ENCODE peak calls at places on chromosomes 11 and 22, in five cellular contexts. Y, B, J, Z and C are unnamed samples.

GRCh38 chr11:76524461-76524860 is 79.6 kb downstream of the EMSY start:
- DNase-seq in Y (no peak), B (peak), J (no peak), Z (no peak), C (peak)

GRCh38 chr11:34332524-34332923 is 25.3 kb downstream of the ABTB2 start:
- DNase-seq in Y (no peak), B (no peak), J (no peak), Z (no peak), C (no peak)

GRCh38 chr11:35593143-35593542 is 25.1 kb upstream of the FJX1 start:
- DNase-seq in Y (peak), B (peak), J (no peak), Z (peak), C (peak)

GRCh38 chr22:37887610-37888378 is 18.3 kb upstream of the MICALL1 start:
- DNase-seq in Y (peak), B (peak), J (no peak), Z (no peak), C (peak)

GRCh38 chr11:69352715-69353325 is 58.9 kb downstream of the MYEOV start:
- DNase-seq in Y (peak), B (peak), J (no peak), Z (no peak), C (peak)

GRCh38 chr22:40499187-40499753 is 128.9 kb downstream of the SGSM3 start:
- DNase-seq in Y (peak), B (peak), J (no peak), Z (peak), C (peak)

GRCh38 chr22:21051145-21051835 is 5.5 kb downstream of the LRRC74B start:
- DNase-seq in Y (no peak), B (no peak), J (no peak), Z (no peak), C (no peak)

GRCh38 chr22:27801616-27802388 is at the start of gene MN1:
- DNase-seq in Y (peak), B (peak), J (peak), Z (peak), C (peak)

GRCh38 chr11:7671807-7672206 is 1.5 kb downstream of the CYB5R2 start:
- DNase-seq in Y (no peak), B (peak), J (no peak), Z (peak), C (no peak)

GRCh38 chr11:95577716-95578460 is 211.7 kb downstream of the FAM76B start:
- DNase-seq in Y (peak), B (peak), J (no peak), Z (peak), C (peak)

GRCh38 chr22:36351921-36352774 is 35.6 kb downstream of the MYH9 start:
- DNase-seq in Y (no peak), B (peak), J (no peak), Z (no peak), C (peak)

GRCh38 chr22:50202130-50202671 is 1.4 kb downstream of the SELENOO start:
- DNase-seq in Y (no peak), B (no peak), J (no peak), Z (no peak), C (no peak)

GRCh38 chr22:29742319-29742718 is 22.5 kb downstream of the CABP7 start:
- DNase-seq in Y (no peak), B (no peak), J (no peak), Z (no peak), C (no peak)

GRCh38 chr11:2886191-2886894 is 768 bp upstream of the CDKN1C start:
- DNase-seq in Y (peak), B (no peak), J (no peak), Z (no peak), C (peak)

GRCh38 chr11:1727088-1727690 is 23.2 kb downstream of the IFITM10 start:
- DNase-seq in Y (no peak), B (no peak), J (no peak), Z (no peak), C (no peak)

GRCh38 chr11:36375348-36376314 is 79.5 kb downstream of the PRR5L start:
- DNase-seq in Y (peak), B (no peak), J (no peak), Z (no peak), C (no peak)

GRCh38 chr22:41092023-41092817 is at the start of gene EP300:
- DNase-seq in Y (peak), B (peak), J (peak), Z (peak), C (peak)

GRCh38 chr11:10792385-10793068 is 16.2 kb downstream of the EIF4G2 start:
- DNase-seq in Y (peak), B (peak), J (peak), Z (peak), C (peak)

GRCh38 chr11:6646631-6647281 is 8.9 kb downstream of the DCHS1 start:
- DNase-seq in Y (peak), B (no peak), J (no peak), Z (peak), C (peak)

GRCh38 chr11:95245038-95245437 is 14.0 kb upstream of the SESN3 start:
- DNase-seq in Y (peak), B (peak), J (no peak), Z (peak), C (peak)

GRCh38 chr11:17805873-17806272 is 71.3 kb downstream of the KCNC1 start:
- DNase-seq in Y (no peak), B (no peak), J (no peak), Z (no peak), C (no peak)

GRCh38 chr11:124897681-124898680 is at the start of gene ROBO4:
- DNase-seq in Y (peak), B (peak), J (no peak), Z (no peak), C (peak)

GRCh38 chr11:33643167-33643817 is 57.3 kb downstream of the C11orf91 start:
- DNase-seq in Y (no peak), B (no peak), J (no peak), Z (no peak), C (no peak)

GRCh38 chr11:130282111-130282510 is 32.6 kb downstream of the ZBTB44 start:
- DNase-seq in Y (no peak), B (no peak), J (no peak), Z (no peak), C (no peak)

GRCh38 chr11:94740083-94740974 is 27.8 kb upstream of the AMOTL1 start:
- DNase-seq in Y (no peak), B (no peak), J (no peak), Z (no peak), C (no peak)

GRCh38 chr11:14451825-14452224 is 47.8 kb downstream of the COPB1 start:
- DNase-seq in Y (no peak), B (no peak), J (no peak), Z (peak), C (peak)

GRCh38 chr11:72010529-72011233 is 12.0 kb downstream of the IL18BP start:
- DNase-seq in Y (no peak), B (no peak), J (no peak), Z (no peak), C (no peak)

GRCh38 chr11:59710136-59710847 is 3.4 kb downstream of the OR10V1 start:
- DNase-seq in Y (no peak), B (peak), J (no peak), Z (no peak), C (peak)

GRCh38 chr22:45507798-45508197 is 5.1 kb downstream of the FBLN1 start:
- DNase-seq in Y (no peak), B (no peak), J (no peak), Z (no peak), C (no peak)

GRCh38 chr11:2528301-2529050 is 83.7 kb downstream of the KCNQ1 start:
- DNase-seq in Y (no peak), B (peak), J (no peak), Z (no peak), C (no peak)

GRCh38 chr22:19890502-19891349 is 36.1 kb upstream of the GNB1L start:
- DNase-seq in Y (no peak), B (no peak), J (no peak), Z (no peak), C (no peak)

GRCh38 chr11:117618956-117619355 is 178.1 kb downstream of the DSCAML1 start:
- DNase-seq in Y (no peak), B (no peak), J (no peak), Z (peak), C (no peak)

GRCh38 chr11:117620659-117621058 is 176.4 kb downstream of the DSCAML1 start:
- DNase-seq in Y (no peak), B (no peak), J (no peak), Z (no peak), C (no peak)

GRCh38 chr11:117623831-117624271 is 173.2 kb downstream of the DSCAML1 start:
- DNase-seq in Y (no peak), B (no peak), J (no peak), Z (no peak), C (no peak)

GRCh38 chr11:117620131-117620530 is 176.9 kb downstream of the DSCAML1 start:
- DNase-seq in Y (no peak), B (no peak), J (no peak), Z (no peak), C (no peak)

GRCh38 chr11:117621226-117621625 is 175.8 kb downstream of the DSCAML1 start:
- DNase-seq in Y (peak), B (peak), J (no peak), Z (peak), C (peak)
- TF ChIP-seq CTCF in Y (peak), B (peak), J (peak), Z (peak), C (peak)

GRCh38 chr11:110467556-110467955 is 37.8 kb downstream of the FDX1 start:
- DNase-seq in Y (no peak), B (no peak), J (no peak), Z (no peak), C (no peak)
- TF ChIP-seq CTCF in Y (no peak), B (no peak), J (no peak), Z (no peak), C (no peak)

DNA sequence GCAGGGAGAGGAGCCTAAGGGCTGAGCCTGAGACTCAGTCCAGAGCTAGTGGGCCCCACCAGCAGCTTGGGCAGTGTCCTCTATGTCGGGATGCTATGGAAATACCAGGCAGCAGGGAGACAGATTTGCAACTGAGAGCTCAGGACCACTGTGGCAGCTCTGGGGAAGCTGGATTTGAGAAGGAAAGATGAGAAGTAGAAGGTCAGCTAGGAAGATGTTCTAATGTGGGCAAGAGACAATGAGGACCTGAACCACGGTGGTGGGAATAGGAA is 29.4 kb downstream of the LRFN4 start:
- DNase-seq in Y (no peak), B (no peak), J (no peak), Z (no peak), C (no peak)
- TF ChIP-seq CTCF in Y (no peak), B (no peak), J (no peak), Z (no peak), C (no peak)

DNA sequence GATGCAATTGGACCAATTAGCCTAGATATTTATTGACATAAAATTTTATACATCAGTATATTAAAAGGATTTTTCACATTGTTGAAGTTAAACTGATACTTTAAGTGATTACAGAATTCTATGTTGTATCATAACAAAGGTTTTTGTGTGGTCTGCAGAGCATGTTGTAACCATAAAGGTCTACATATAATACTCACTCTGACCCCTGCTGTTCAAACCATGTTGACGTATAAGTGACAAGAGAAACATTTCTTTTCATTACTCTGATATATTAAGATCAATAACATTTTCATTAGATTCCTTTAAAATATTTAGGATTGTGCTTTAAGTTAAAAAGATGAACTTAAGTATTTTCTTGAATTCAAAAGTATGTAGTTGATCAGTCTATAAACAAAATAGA is 63.9 kb downstream of the GAS2 start:
- DNase-seq in Y (no peak), B (peak), J (no peak), Z (peak), C (peak)
- TF ChIP-seq CTCF in Y (no peak), B (peak), J (peak), Z (peak), C (no peak)

DNA sequence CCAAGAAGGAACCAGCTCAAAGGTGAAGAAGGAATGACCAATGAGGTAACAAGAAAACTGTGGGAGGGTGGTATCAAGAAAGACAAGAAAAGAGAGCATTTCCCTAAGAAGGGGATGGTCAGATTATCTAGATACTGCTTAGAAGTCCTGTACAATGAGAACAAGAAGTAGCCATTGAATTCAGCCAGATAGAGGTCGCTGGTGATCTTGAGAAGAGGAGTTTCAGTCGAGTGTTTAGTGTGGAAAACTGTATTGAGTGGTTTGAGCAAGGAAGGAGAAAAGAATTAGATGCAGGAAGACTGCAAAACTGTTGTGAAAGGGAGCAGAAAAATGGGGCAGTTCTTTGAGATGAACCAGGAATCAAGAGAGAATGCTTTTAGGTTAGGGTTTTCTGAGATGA is 74.6 kb upstream of the FAT3 start:
- DNase-seq in Y (peak), B (no peak), J (no peak), Z (no peak), C (no peak)
- TF ChIP-seq CTCF in Y (no peak), B (no peak), J (no peak), Z (no peak), C (no peak)